ENCODE peak calls at places on chromosomes 5 and 9, in four cellular contexts. One of them, this sample, is unnamed.

GRCh38 chr9:33151601-33152000 is 15.5 kb downstream of the B4GALT1 start:
- DNase-seq in BE2C: no peak
- DNase-seq in omental fat pad: no peak
- DNase-seq in stomach: no peak
- DNase-seq in this sample: no peak

GRCh38 chr5:78985407-78986223 is 505 bp upstream of the ARSB start:
- DNase-seq in BE2C: peak; percentile 66
- DNase-seq in omental fat pad: peak; percentile 26
- DNase-seq in stomach: peak; percentile 49
- DNase-seq in this sample: no peak

GRCh38 chr5:150516011-150516410 is 8.1 kb downstream of the NDST1 start:
- DNase-seq in BE2C: peak; percentile 90
- DNase-seq in omental fat pad: no peak
- DNase-seq in stomach: peak; percentile 83
- DNase-seq in this sample: no peak

GRCh38 chr5:96517294-96517693 is 84.2 kb upstream of the PCSK1 start:
- DNase-seq in BE2C: no peak
- DNase-seq in omental fat pad: no peak
- DNase-seq in stomach: no peak
- DNase-seq in this sample: no peak

GRCh38 chr5:133400831-133401351 is 211.4 kb downstream of the FSTL4 start:
- DNase-seq in BE2C: no peak
- DNase-seq in omental fat pad: no peak
- DNase-seq in stomach: no peak
- DNase-seq in this sample: no peak

GRCh38 chr9:28774433-28775029 is 1201.2 kb upstream of the C9orf72 start:
- DNase-seq in BE2C: no peak
- DNase-seq in omental fat pad: no peak
- DNase-seq in stomach: no peak
- DNase-seq in this sample: no peak

GRCh38 chr9:26809795-26810194 is 82.8 kb downstream of the CAAP1 start:
- DNase-seq in BE2C: no peak
- DNase-seq in omental fat pad: no peak
- DNase-seq in stomach: no peak
- DNase-seq in this sample: no peak

GRCh38 chr5:7388553-7388952 is 7.4 kb upstream of the ADCY2 start:
- DNase-seq in BE2C: no peak
- DNase-seq in omental fat pad: no peak
- DNase-seq in stomach: no peak
- DNase-seq in this sample: no peak

GRCh38 chr5:171310816-171311697 is 2.0 kb downstream of the TLX3 start:
- DNase-seq in BE2C: no peak
- DNase-seq in omental fat pad: no peak
- DNase-seq in stomach: no peak
- DNase-seq in this sample: no peak

GRCh38 chr9:19136129-19136528 is 8.8 kb upstream of the PLIN2 start:
- DNase-seq in BE2C: no peak
- DNase-seq in omental fat pad: no peak
- DNase-seq in stomach: no peak
- DNase-seq in this sample: no peak

GRCh38 chr9:19137282-19137681 is 10.0 kb upstream of the PLIN2 start:
- DNase-seq in BE2C: no peak
- DNase-seq in omental fat pad: no peak
- DNase-seq in stomach: no peak
- DNase-seq in this sample: no peak

GRCh38 chr9:19138084-19138483 is 10.8 kb upstream of the PLIN2 start:
- DNase-seq in BE2C: no peak
- DNase-seq in omental fat pad: no peak
- DNase-seq in stomach: no peak
- DNase-seq in this sample: no peak

GRCh38 chr9:19130436-19130835 is 3.1 kb upstream of the PLIN2 start:
- DNase-seq in BE2C: no peak
- DNase-seq in omental fat pad: no peak
- DNase-seq in stomach: no peak
- DNase-seq in this sample: no peak

GRCh38 chr9:19133549-19134345 is 6.5 kb upstream of the PLIN2 start:
- DNase-seq in BE2C: no peak
- DNase-seq in omental fat pad: no peak
- DNase-seq in stomach: no peak
- DNase-seq in this sample: no peak
- TF ChIP-seq CTCF in BE2C: no peak
- TF ChIP-seq CTCF in omental fat pad: no peak
- TF ChIP-seq CTCF in stomach: no peak
- TF ChIP-seq CTCF in this sample: no peak

GRCh38 chr5:135834639-135835529 is at the start of gene SLC25A48:
- DNase-seq in BE2C: peak; percentile 72
- DNase-seq in omental fat pad: no peak
- DNase-seq in stomach: peak; percentile 40
- DNase-seq in this sample: peak; percentile 82
- TF ChIP-seq CTCF in BE2C: no peak
- TF ChIP-seq CTCF in omental fat pad: no peak
- TF ChIP-seq CTCF in stomach: no peak
- TF ChIP-seq CTCF in this sample: peak; percentile 93

GRCh38 chr9:75414367-75415160 is 326.2 kb downstream of the OSTF1 start:
- DNase-seq in BE2C: no peak
- DNase-seq in omental fat pad: no peak
- DNase-seq in stomach: no peak
- DNase-seq in this sample: no peak
- TF ChIP-seq CTCF in BE2C: no peak
- TF ChIP-seq CTCF in omental fat pad: no peak
- TF ChIP-seq CTCF in stomach: no peak
- TF ChIP-seq CTCF in this sample: no peak

GRCh38 chr9:1721219-1721618 is 293.9 kb upstream of the SMARCA2 start:
- DNase-seq in BE2C: no peak
- DNase-seq in omental fat pad: no peak
- DNase-seq in stomach: no peak
- DNase-seq in this sample: no peak

GRCh38 chr9:1722404-1722803 is 292.7 kb upstream of the SMARCA2 start:
- DNase-seq in BE2C: no peak
- DNase-seq in omental fat pad: no peak
- DNase-seq in stomach: no peak
- DNase-seq in this sample: no peak

GRCh38 chr9:1712861-1713260 is 302.3 kb upstream of the SMARCA2 start:
- DNase-seq in BE2C: no peak
- DNase-seq in omental fat pad: no peak
- DNase-seq in stomach: no peak
- DNase-seq in this sample: no peak

GRCh38 chr9:1723616-1724015 is 291.5 kb upstream of the SMARCA2 start:
- DNase-seq in BE2C: no peak
- DNase-seq in omental fat pad: no peak
- DNase-seq in stomach: no peak
- DNase-seq in this sample: no peak

GRCh38 chr9:1718836-1719235 is 296.3 kb upstream of the SMARCA2 start:
- DNase-seq in BE2C: no peak
- DNase-seq in omental fat pad: no peak
- DNase-seq in stomach: no peak
- DNase-seq in this sample: no peak
- TF ChIP-seq CTCF in BE2C: no peak
- TF ChIP-seq CTCF in omental fat pad: no peak
- TF ChIP-seq CTCF in stomach: no peak
- TF ChIP-seq CTCF in this sample: no peak

DNA sequence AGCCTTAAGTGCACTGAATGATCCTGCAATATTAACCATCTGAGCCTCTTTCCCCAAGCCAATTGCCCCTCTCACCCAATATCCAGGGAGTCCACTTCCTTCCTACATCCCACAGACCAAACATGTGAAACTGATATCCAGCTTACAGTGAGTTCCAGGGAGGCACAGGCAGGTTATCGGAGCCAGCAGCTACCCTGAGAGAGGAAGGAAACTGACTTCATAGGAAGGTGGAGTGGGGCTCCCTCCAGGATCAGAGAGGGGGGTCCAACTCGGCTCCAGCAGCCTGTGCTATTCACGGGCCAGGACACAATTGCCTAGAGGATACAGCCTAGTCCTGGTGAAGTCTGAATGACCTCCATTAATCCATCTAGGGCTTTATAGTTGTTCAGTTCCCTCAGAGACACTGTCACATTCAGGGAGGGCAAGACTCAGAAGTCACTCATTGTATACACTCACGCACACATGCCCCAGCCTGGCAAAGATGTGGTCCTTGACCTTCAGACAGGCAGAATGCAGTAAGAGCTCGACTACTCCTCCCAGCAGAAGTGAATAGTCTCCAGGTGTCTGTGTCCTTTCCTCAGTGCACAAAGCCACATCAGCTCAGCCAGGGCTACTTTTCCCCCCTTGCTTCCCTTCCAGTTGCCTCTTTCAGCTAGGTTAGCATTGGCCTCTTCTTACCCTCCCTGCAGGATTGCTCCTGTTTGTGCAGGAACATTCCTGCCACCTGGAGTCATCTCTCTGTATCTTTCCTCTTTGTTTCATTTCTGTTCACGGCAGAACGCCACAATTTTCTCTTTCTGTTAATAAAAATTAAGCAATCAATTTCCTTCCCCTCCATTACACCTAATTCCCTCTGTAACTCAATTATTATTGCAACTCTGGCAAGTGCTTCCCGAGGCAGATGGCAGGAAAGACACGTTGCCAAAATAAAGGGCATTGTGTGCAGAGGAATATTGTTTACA is 501.7 kb downstream of the ARHGEF28 start:
- DNase-seq in BE2C: peak; percentile 37
- DNase-seq in omental fat pad: no peak
- DNase-seq in stomach: no peak
- DNase-seq in this sample: no peak
- TF ChIP-seq CTCF in BE2C: peak; percentile 63
- TF ChIP-seq CTCF in omental fat pad: no peak
- TF ChIP-seq CTCF in stomach: peak; percentile 22
- TF ChIP-seq CTCF in this sample: no peak

GRCh38 chr5:37837101-37838032 is 2.5 kb downstream of the GDNF start:
- DNase-seq in BE2C: peak; percentile 78
- DNase-seq in omental fat pad: peak; percentile 48
- DNase-seq in stomach: peak; percentile 61
- DNase-seq in this sample: peak; percentile 54

GRCh38 chr5:37838933-37839341 is 904 bp downstream of the GDNF start:
- DNase-seq in BE2C: no peak
- DNase-seq in omental fat pad: no peak
- DNase-seq in stomach: no peak
- DNase-seq in this sample: no peak

GRCh38 chr5:37839441-37840035 is 303 bp downstream of the GDNF start:
- DNase-seq in BE2C: peak; percentile 78
- DNase-seq in omental fat pad: no peak
- DNase-seq in stomach: no peak
- DNase-seq in this sample: peak; percentile 71

GRCh38 chr5:37836173-37837100 is 3.4 kb downstream of the GDNF start:
- DNase-seq in BE2C: no peak
- DNase-seq in omental fat pad: no peak
- DNase-seq in stomach: no peak
- DNase-seq in this sample: no peak

GRCh38 chr5:37838152-37838932 is 1.5 kb downstream of the GDNF start:
- DNase-seq in BE2C: peak; percentile 56
- DNase-seq in omental fat pad: no peak
- DNase-seq in stomach: no peak
- DNase-seq in this sample: no peak
- TF ChIP-seq CTCF in BE2C: peak; percentile 44
- TF ChIP-seq CTCF in omental fat pad: no peak
- TF ChIP-seq CTCF in stomach: no peak
- TF ChIP-seq CTCF in this sample: no peak

GRCh38 chr5:139295692-139296091 is 2.2 kb downstream of the MATR3 start:
- DNase-seq in BE2C: no peak
- DNase-seq in omental fat pad: no peak
- DNase-seq in stomach: no peak
- DNase-seq in this sample: no peak

GRCh38 chr5:139293199-139293503 is 389 bp upstream of the MATR3 start:
- DNase-seq in BE2C: no peak
- DNase-seq in omental fat pad: no peak
- DNase-seq in stomach: no peak
- DNase-seq in this sample: no peak

GRCh38 chr5:139296198-139296597 is 2.7 kb downstream of the MATR3 start:
- DNase-seq in BE2C: no peak
- DNase-seq in omental fat pad: no peak
- DNase-seq in stomach: no peak
- DNase-seq in this sample: no peak

GRCh38 chr5:139293504-139294371 is at the start of gene MATR3:
- DNase-seq in BE2C: peak; percentile 98
- DNase-seq in omental fat pad: peak; percentile 89
- DNase-seq in stomach: peak; percentile 96
- DNase-seq in this sample: peak; percentile 93

DNA sequence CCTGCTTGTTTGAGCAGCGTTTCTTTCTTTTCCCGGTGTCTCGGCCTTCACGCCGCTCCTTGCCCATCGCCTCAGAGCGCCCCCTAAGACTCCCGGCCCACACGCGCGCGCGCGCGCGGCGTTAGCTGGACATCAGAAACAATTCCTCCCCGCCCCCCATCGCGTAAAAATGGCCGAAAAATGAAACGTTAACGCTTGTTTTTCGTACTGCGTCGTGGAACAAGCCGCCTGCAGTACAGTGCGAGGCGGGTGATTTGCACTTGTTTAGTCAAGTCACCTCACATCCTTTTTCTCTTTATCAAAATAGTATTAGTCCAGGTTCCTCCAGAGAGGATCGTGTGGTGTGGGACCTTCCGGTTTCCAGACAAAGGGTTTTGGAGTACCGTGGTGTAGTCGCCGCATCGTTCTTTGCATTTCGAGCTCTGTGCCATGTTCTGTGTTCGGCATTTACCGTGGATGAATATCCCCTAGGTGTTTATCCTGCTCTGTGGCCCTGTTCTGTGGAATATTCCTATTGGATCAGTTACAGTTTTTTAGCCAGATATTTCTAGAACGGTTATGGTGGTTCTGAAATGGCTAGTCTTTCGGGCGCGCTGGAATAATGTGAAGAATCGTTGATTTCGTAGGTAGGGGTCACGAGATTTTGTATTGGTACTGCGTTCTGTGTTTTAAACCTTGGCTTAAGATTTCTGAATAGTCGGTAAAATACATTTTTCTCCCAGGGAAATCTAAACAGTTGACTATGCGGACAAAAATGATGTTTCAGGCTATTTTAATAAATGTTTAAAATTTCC is 1.0 kb downstream of the MATR3 start:
- DNase-seq in BE2C: peak; percentile 90
- DNase-seq in omental fat pad: peak; percentile 70
- DNase-seq in stomach: peak; percentile 68
- DNase-seq in this sample: peak; percentile 51
- TF ChIP-seq CTCF in BE2C: peak; percentile 53
- TF ChIP-seq CTCF in omental fat pad: no peak
- TF ChIP-seq CTCF in stomach: peak; percentile 7
- TF ChIP-seq CTCF in this sample: no peak

GRCh38 chr9:89319015-89319905 is 960 bp downstream of the SECISBP2 start:
- DNase-seq in BE2C: no peak
- DNase-seq in omental fat pad: no peak
- DNase-seq in stomach: no peak
- DNase-seq in this sample: no peak
- TF ChIP-seq CTCF in BE2C: no peak
- TF ChIP-seq CTCF in omental fat pad: no peak
- TF ChIP-seq CTCF in stomach: no peak
- TF ChIP-seq CTCF in this sample: no peak

GRCh38 chr9:108052431-108053080 is 563.0 kb upstream of the KLF4 start:
- DNase-seq in BE2C: no peak
- DNase-seq in omental fat pad: no peak
- DNase-seq in stomach: no peak
- DNase-seq in this sample: no peak
- TF ChIP-seq CTCF in BE2C: no peak
- TF ChIP-seq CTCF in omental fat pad: no peak
- TF ChIP-seq CTCF in stomach: no peak
- TF ChIP-seq CTCF in this sample: no peak